ENCODE peak calls at places on chromosome 1, in ten cellular contexts. S, X, F, W, I, R, M, G, A and Z are unnamed samples.
A peak's percentile ranks its signal among the peaks of the same experiment; 100 is the strongest.

GRCh38 chr1:8259498-8260290 is 58.2 kb upstream of the SLC45A1 start:
- DNase-seq in S (no peak), X (peak; percentile 80), F (no peak), W (peak; percentile 78), I (no peak), R (peak; percentile 74), M (peak; percentile 34), G (peak; percentile 50), A (no peak), Z (peak; percentile 66)

GRCh38 chr1:58739851-58740466 is 40.1 kb upstream of the MYSM1 start:
- DNase-seq in S (no peak), X (peak; percentile 56), F (peak; percentile 61), W (peak; percentile 70), I (no peak), R (no peak), M (no peak), G (peak; percentile 61), A (no peak), Z (peak; percentile 46)

GRCh38 chr1:20093940-20094391 is 24.0 kb downstream of the PLA2G5 start:
- DNase-seq in S (no peak), X (no peak), F (no peak), W (peak; percentile 73), I (no peak), R (no peak), M (peak; percentile 70), G (peak; percentile 64), A (no peak), Z (no peak)

GRCh38 chr1:32200226-32201010 is at the start of gene CCDC28B:
- DNase-seq in S (peak; percentile 37), X (no peak), F (peak; percentile 75), W (peak; percentile 65), I (peak; percentile 71), R (peak; percentile 71), M (peak; percentile 77), G (peak; percentile 70), A (no peak), Z (peak; percentile 31)

GRCh38 chr1:173406783-173407230 is 70.3 kb upstream of the PRDX6 start:
- DNase-seq in S (no peak), X (no peak), F (peak; percentile 22), W (no peak), I (no peak), R (no peak), M (no peak), G (no peak), A (no peak), Z (peak; percentile 43)

GRCh38 chr1:205518616-205519540 is 14.4 kb downstream of the CDK18 start:
- DNase-seq in S (no peak), X (no peak), F (no peak), W (no peak), I (no peak), R (peak; percentile 65), M (no peak), G (no peak), A (no peak), Z (no peak)

GRCh38 chr1:56534252-56534651 is 45.1 kb downstream of the PLPP3 start:
- DNase-seq in S (no peak), X (no peak), F (no peak), W (no peak), I (no peak), R (no peak), M (no peak), G (no peak), A (no peak), Z (no peak)

GRCh38 chr1:162302660-162303344 is 73.9 kb downstream of the SPATA46 start:
- DNase-seq in S (no peak), X (no peak), F (no peak), W (no peak), I (no peak), R (no peak), M (no peak), G (no peak), A (no peak), Z (no peak)

GRCh38 chr1:11253226-11253625 is 9.1 kb downstream of the MTOR start:
- DNase-seq in S (no peak), X (no peak), F (no peak), W (no peak), I (no peak), R (no peak), M (no peak), G (no peak), A (no peak), Z (no peak)

GRCh38 chr1:11245248-11245647 is 17.1 kb downstream of the MTOR start:
- DNase-seq in S (no peak), X (no peak), F (no peak), W (no peak), I (no peak), R (no peak), M (no peak), G (no peak), A (no peak), Z (no peak)

GRCh38 chr1:11245904-11246726 is 16.2 kb downstream of the MTOR start:
- DNase-seq in S (no peak), X (no peak), F (no peak), W (no peak), I (no peak), R (no peak), M (no peak), G (no peak), A (no peak), Z (no peak)

DNA sequence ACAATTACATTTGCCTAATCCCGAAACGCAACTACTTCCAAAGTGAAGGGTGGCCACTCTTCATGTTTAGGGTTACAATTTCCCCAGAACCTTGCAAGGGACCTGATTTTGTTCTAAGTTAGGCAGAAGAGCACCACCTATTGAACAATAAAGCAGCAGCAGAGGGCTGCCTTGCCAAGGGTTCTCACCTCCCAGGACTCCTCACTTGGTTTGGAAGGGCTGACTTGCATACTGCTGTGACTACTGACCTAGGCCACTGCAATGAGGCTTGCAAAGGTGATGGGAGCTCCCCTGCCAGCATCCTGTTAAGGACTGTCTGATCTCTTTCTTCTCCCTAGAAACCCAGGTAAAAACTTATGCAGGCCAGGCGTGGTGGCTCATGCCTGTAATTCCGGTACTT is 14.2 kb downstream of the MTOR start:
- DNase-seq in S (no peak), X (no peak), F (no peak), W (no peak), I (no peak), R (no peak), M (no peak), G (no peak), A (no peak), Z (no peak)
- TF ChIP-seq CTCF in S (no peak), X (no peak), F (no peak), W (no peak), I (no peak), R (no peak), M (no peak), G (no peak), A (no peak), Z (no peak)

GRCh38 chr1:30449003-30449402 is 274.4 kb downstream of the MATN1 start:
- DNase-seq in S (no peak), X (no peak), F (no peak), W (no peak), I (no peak), R (no peak), M (no peak), G (no peak), A (peak; percentile 43), Z (no peak)

GRCh38 chr1:30447701-30448100 is 275.7 kb downstream of the MATN1 start:
- DNase-seq in S (no peak), X (no peak), F (no peak), W (no peak), I (no peak), R (no peak), M (no peak), G (no peak), A (peak; percentile 11), Z (no peak)

GRCh38 chr1:30450818-30451233 is 272.6 kb downstream of the MATN1 start:
- DNase-seq in S (no peak), X (no peak), F (no peak), W (no peak), I (no peak), R (no peak), M (no peak), G (no peak), A (peak; percentile 56), Z (no peak)

GRCh38 chr1:30450148-30450817 is 273.1 kb downstream of the MATN1 start:
- DNase-seq in S (no peak), X (no peak), F (no peak), W (no peak), I (no peak), R (no peak), M (no peak), G (no peak), A (peak; percentile 47), Z (no peak)

GRCh38 chr1:30449428-30450147 is 273.8 kb downstream of the MATN1 start:
- DNase-seq in S (no peak), X (no peak), F (no peak), W (no peak), I (no peak), R (no peak), M (no peak), G (no peak), A (peak; percentile 29), Z (no peak)
- TF ChIP-seq CTCF in S (no peak), X (no peak), F (no peak), W (no peak), I (no peak), R (no peak), M (no peak), G (no peak), A (no peak), Z (no peak)

DNA sequence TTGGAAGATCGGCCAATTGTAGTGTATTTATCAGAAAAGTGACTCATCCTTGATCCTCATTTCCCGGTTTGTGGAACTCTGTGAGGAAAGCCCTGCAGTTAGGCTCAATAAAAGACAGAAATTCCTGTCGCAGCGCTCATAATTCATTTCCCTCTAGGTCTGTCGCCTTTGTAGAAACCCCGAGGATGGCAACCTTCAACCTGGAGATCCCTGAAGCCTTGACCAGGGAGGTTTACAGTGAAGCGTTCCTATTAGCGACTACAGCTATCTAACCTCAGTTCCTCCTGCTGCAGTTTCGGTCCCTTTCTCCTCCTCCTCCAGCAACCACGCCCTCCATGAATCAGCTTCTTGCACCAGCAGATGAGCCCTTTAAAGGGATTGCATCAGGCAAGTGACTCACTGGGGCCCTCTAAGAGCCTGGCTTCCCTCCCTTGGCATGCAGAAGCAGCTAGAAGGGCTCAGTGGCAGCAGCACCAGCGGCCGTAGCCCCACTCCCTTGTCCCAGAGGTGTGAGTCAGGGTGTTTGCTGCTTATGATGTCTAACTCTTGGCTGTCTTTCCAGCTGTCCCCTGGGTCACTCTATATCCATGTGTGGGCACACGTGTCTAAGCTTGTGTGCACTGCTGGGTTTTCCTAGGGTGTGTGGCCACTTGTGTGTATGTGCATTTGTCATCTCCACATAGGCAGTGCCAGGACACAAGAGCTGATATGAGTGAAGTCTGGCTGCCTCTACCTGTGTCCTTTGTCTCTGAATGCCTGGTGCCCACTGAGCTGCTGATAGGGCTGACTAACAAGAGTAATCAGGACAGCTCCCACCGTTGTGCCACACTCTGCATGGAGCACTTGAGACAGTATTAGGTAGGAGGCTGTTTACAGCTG is 777 bp upstream of the STK40 start:
- DNase-seq in S (peak; percentile 94), X (peak; percentile 99), F (peak; percentile 88), W (peak; percentile 95), I (peak; percentile 83), R (peak; percentile 40), M (peak; percentile 94), G (peak; percentile 100), A (peak; percentile 74), Z (peak; percentile 95)
- TF ChIP-seq CTCF in S (no peak), X (no peak), F (no peak), W (no peak), I (no peak), R (no peak), M (no peak), G (peak; percentile 2), A (no peak), Z (no peak)

GRCh38 chr1:229109320-229109761 is 161.6 kb upstream of the RAB4A start:
- DNase-seq in S (no peak), X (no peak), F (no peak), W (peak; percentile 31), I (no peak), R (no peak), M (no peak), G (no peak), A (no peak), Z (no peak)

GRCh38 chr1:229106526-229107105 is 164.3 kb upstream of the RAB4A start:
- DNase-seq in S (no peak), X (no peak), F (no peak), W (no peak), I (no peak), R (no peak), M (no peak), G (no peak), A (no peak), Z (no peak)

GRCh38 chr1:229107972-229108371 is 162.9 kb upstream of the RAB4A start:
- DNase-seq in S (no peak), X (no peak), F (no peak), W (no peak), I (no peak), R (no peak), M (no peak), G (no peak), A (no peak), Z (no peak)

GRCh38 chr1:229107302-229107815 is 163.6 kb upstream of the RAB4A start:
- DNase-seq in S (no peak), X (no peak), F (no peak), W (no peak), I (no peak), R (no peak), M (no peak), G (no peak), A (no peak), Z (no peak)

DNA sequence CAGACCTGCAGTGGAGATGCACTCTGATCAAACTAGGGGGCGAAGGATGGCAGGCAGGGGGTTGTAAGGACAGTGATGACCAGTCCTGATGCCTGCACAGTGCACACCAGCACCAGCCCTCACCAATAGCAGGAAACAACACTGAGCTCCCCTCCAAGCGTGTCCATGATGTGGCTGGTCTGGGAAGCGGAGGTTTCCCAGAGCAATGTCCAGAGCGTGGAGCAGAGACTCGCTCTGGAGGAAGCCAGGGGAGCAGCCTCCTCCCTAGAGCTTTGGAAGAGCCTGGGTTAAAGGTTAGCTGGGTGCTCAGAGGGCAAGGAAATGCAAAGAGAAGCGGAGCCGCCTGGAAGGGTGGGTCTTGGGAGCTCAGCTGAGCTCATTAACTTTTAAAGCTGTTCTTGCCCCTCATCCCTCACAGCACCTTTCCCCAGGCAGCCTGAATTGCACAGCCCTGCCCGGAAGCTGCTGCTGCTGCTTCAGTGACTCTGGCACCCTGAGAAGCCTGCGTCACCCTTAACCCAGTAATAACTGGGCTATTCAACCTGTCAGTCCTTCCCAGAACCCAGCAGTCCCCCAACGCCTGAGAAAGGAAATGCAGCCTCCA is 162.2 kb upstream of the RAB4A start:
- DNase-seq in S (no peak), X (no peak), F (no peak), W (no peak), I (no peak), R (no peak), M (no peak), G (no peak), A (no peak), Z (peak; percentile 32)
- TF ChIP-seq CTCF in S (no peak), X (no peak), F (no peak), W (no peak), I (no peak), R (no peak), M (no peak), G (no peak), A (peak; percentile 28), Z (no peak)